ENCODE peak calls at places on chromosomes 3 and 15, in seven cellular contexts. Y, Z, H, V, I, A and K are unnamed samples. For H3K4me1, the result is how much of the 10 kb centered on the place peaks cover.

GRCh38 chr15:63107895-63108546 is 13.6 kb upstream of the LACTB start:
- DNase-seq in A (peak), Y (no peak), H (peak), I (peak), V (no peak), Z (peak), K (no peak)

GRCh38 chr3:98801042-98801747 is 38.1 kb downstream of the ST3GAL6 start:
- DNase-seq in Y (no peak), A (no peak), Z (no peak), V (no peak), I (no peak), H (no peak), K (no peak)

GRCh38 chr3:5606884-5607472 is 419.5 kb downstream of the EDEM1 start:
- DNase-seq in Z (no peak), Y (no peak), V (no peak), I (no peak), H (no peak), A (no peak), K (no peak)

GRCh38 chr3:16883057-16883725 is 1.6 kb upstream of the PLCL2 start:
- DNase-seq in Z (no peak), H (no peak), Y (no peak), A (no peak), V (no peak), I (peak), K (no peak)

GRCh38 chr15:28123408-28124023 is 24.4 kb upstream of the OCA2 start:
- DNase-seq in I (peak), A (no peak), H (peak), Y (no peak), Z (peak), V (no peak), K (peak)

GRCh38 chr3:50985893-50986292 is 311.2 kb downstream of the DOCK3 start:
- DNase-seq in I (no peak), A (no peak), Z (no peak), H (no peak), V (no peak), Y (no peak), K (no peak)

GRCh38 chr3:8557298-8557697 is 55.7 kb downstream of the LMCD1 start:
- DNase-seq in V (no peak), Y (peak), H (no peak), Z (no peak), I (peak), A (no peak), K (peak)

GRCh38 chr3:128252083-128252482 is 98.8 kb downstream of the EEFSEC start:
- DNase-seq in Y (no peak), A (no peak), H (no peak), I (peak), V (no peak), Z (no peak), K (no peak)

GRCh38 chr3:5205165-5205941 is 17.8 kb downstream of the EDEM1 start:
- DNase-seq in A (no peak), Z (no peak), Y (no peak), V (no peak), I (peak), H (no peak), K (no peak)

GRCh38 chr3:44421280-44421679 is 56.2 kb downstream of the ZNF445 start:
- DNase-seq in Z (no peak), A (no peak), Y (no peak), V (no peak), I (no peak), H (no peak), K (no peak)

GRCh38 chr15:31393441-31394091 is 66.9 kb downstream of the KLF13 start:
- DNase-seq in Y (no peak), A (no peak), H (no peak), Z (peak), I (no peak), V (no peak), K (no peak)
- H3K4me3 ChIP-seq in Y (no peak), A (no peak), H (no peak), Z (peak), I (no peak), V (no peak), K (no peak)

GRCh38 chr3:197352382-197352781 is 54.0 kb upstream of the DLG1 start:
- DNase-seq in H (no peak), Z (no peak), Y (peak), I (peak), A (no peak), V (no peak), K (peak)

GRCh38 chr3:197355713-197356112 is 57.3 kb upstream of the DLG1 start:
- DNase-seq in I (no peak), Y (no peak), V (no peak), Z (no peak), H (no peak), A (no peak), K (no peak)

GRCh38 chr3:197353001-197353866 is 54.8 kb upstream of the DLG1 start:
- DNase-seq in A (no peak), V (no peak), H (no peak), Y (no peak), I (peak), Z (no peak), K (no peak)

GRCh38 chr3:197354195-197355059 is 56.0 kb upstream of the DLG1 start:
- DNase-seq in Y (peak), I (peak), A (peak), Z (peak), V (no peak), H (no peak), K (no peak)

GRCh38 chr3:197353867-197354180 is 55.4 kb upstream of the DLG1 start:
- DNase-seq in H (no peak), A (no peak), Z (no peak), I (peak), V (no peak), Y (no peak), K (no peak)
- H3K27ac ChIP-seq in H (no peak), A (no peak), Z (no peak), I (no peak), V (no peak), Y (peak), K (peak)

GRCh38 chr3:64917914-64918313 is 230.1 kb upstream of the ADAMTS9 start:
- DNase-seq in Z (no peak), H (no peak), A (no peak), Y (no peak), I (no peak), V (no peak), K (no peak)
- H3K4me1 ChIP-seq in Z (under half), H (under half), A (under half), Y (under half), I (under half), V (under half), K (under half)

DNA sequence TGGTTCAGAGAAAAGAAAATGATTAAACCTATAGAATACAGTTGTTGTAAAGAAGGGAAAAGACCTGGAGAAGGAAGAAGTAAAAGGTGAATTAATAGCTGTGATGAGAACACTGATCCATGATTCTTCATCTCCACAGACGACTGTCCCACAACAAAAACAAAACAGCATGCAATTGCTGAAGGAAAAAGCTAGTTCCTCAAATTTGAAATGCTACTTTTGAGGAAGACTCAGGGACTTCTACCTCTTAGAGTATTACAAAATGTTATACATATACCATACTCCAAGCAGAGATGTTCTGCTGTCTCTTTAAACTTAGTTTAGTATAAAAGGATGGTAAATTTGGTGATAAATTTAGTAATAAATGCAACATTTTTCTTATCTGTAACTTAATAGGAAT is 21.5 kb downstream of the ALCAM start:
- DNase-seq in Y (no peak), Z (no peak), I (peak), A (no peak), V (no peak), H (no peak), K (no peak)
- H3K4me3 ChIP-seq in Y (no peak), Z (no peak), I (peak), A (no peak), V (no peak), H (no peak), K (no peak)

GRCh38 chr3:12464181-12464580 is 20.1 kb upstream of the TSEN2 start:
- DNase-seq in H (no peak), V (no peak), A (no peak), Z (no peak), I (no peak), Y (no peak), K (no peak)
- H3K27ac ChIP-seq in H (no peak), V (no peak), A (no peak), Z (no peak), I (no peak), Y (no peak), K (no peak)

DNA sequence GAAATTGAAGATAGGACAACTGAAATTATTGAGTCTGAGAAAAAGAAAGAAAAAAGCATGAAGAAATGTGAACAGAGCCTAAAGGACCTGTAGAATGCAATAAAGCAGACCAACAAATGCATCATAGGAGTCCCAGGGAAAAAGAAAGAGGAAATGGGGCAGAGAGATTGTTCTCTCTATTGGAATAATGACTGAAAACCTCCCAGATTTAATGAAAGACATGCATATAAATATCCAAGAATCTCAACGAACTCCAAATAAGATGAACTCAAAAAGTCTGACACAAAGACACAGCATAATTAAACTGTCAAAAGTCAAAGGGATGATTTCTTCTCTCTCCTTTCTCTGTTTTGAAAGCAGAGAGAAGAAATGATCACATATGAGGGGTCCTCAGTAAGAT is 124.7 kb downstream of the MEX3B start:
- DNase-seq in V (no peak), H (no peak), Z (no peak), Y (no peak), I (no peak), A (no peak), K (no peak)
- H3K4me1 ChIP-seq in V (under half), H (under half), Z (under half), Y (under half), I (under half), A (under half), K (under half)

DNA sequence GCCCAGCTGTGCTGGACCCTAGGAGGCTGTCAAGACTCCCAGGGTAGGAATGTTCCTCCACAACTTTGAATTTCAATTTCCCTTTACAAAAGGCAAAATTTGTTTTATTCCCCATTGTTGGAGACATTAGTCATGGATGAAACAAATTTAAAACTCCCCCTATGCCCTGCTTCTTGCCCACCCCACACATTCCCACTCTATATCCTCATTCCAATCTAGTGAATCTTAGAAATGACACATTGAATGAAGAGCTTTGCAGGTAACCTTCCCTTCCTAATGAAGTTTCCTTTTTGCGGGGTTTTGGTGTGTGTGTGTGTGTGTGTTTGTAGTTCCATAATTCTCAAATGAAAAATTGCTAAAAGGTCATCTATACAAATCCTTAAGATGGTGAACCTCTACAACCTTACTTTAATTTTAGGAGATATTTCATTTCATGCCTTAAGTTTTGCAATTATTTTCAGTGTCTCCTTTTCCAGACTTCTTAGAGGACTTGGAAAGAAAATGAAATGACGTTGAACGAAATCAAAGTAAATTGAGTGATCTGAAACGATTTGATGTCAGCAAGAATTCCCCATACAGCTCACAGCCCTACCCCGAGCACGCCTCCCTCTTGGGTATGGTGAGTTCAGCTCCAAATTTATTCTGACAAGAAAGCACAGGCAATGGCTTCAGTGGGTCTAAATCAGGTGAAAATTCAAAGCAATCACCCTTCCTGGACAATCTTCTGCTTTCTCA is 72.4 kb downstream of the CCNL1 start:
- DNase-seq in Z (no peak), H (peak), A (no peak), V (no peak), I (peak), Y (no peak), K (no peak)
- H3K4me3 ChIP-seq in Z (peak), H (peak), A (no peak), V (peak), I (peak), Y (peak), K (peak)

DNA sequence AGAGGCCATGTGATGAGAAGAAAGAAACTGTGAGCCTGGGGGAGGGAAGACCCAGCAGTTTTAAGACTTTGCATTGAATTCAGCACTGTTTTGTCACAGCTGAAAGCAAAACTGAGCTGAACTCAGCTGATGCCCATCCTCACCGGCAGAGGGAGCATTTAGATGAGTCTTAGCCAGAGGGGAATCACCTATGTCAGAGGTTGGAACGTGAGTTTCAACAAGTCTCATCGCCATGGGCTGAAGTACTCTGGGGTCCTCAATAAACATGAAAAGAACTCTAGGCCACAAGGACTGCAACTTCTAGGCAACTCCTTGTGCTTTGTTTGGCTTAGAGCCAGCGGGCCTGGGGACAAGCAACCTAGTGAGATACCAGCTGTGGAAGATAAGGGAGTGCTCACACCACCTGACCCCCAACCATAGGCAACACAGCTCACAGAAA is 324.5 kb downstream of the TBL1XR1 start:
- DNase-seq in I (peak), H (peak), Y (no peak), V (peak), A (no peak), Z (no peak), K (no peak)
- H3K27ac ChIP-seq in I (no peak), H (no peak), Y (no peak), V (no peak), A (no peak), Z (no peak), K (no peak)

DNA sequence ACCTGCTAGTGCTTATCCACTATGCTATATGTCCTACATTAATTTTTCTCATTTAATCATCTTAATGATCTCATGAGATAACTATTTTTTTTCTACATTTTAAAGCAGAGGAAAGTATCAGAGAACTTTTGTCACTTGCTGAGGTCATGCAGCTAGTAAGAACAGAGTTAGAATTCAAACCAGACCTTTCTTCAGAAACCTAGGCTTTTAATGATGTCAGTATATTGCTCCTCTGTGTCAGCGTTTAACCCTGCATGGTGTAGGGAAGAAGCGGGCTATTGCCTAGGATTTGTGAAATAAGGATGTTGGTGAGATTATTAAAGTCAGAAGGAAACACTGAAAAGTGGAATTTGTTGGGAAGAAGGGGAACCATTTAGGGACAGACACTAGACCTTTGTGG is 121.2 kb downstream of the AKAP13 start:
- DNase-seq in A (no peak), Z (no peak), V (no peak), I (peak), H (no peak), Y (no peak), K (no peak)
- H3K4me1 ChIP-seq in A (under half), Z (under half), V (under half), I (under half), H (under half), Y (under half), K (half or more)

GRCh38 chr15:75203908-75204263 is 2.2 kb downstream of the C15orf39 start:
- DNase-seq in A (no peak), I (no peak), V (no peak), Z (no peak), Y (no peak), H (no peak), K (no peak)
- H3K4me3 ChIP-seq in A (peak), I (peak), V (no peak), Z (no peak), Y (no peak), H (peak), K (peak)